ENCODE peak calls at places on chromosomes 1 and 21, in eight cellular contexts. One of them, this sample, is unnamed.

GRCh38 chr1:207840380-207840779 is 70.5 kb downstream of the CD34 start:
- DNase-seq in transverse colon: no peak
- DNase-seq in CD8-positive, alpha-beta T cell: no peak
- DNase-seq in bronchial epithelial cell: no peak
- DNase-seq in progenitor cell of endocrine pancreas: no peak
- DNase-seq in PC-3: no peak
- DNase-seq in HFF-Myc: no peak
- DNase-seq in endothelial cell: no peak
- DNase-seq in this sample: no peak

GRCh38 chr1:109193653-109194590 is 19.8 kb upstream of the SARS1 start:
- DNase-seq in transverse colon: peak; percentile 67
- DNase-seq in CD8-positive, alpha-beta T cell: peak; percentile 47
- DNase-seq in bronchial epithelial cell: peak; percentile 29
- DNase-seq in progenitor cell of endocrine pancreas: peak; percentile 34
- DNase-seq in PC-3: peak; percentile 75
- DNase-seq in HFF-Myc: no peak
- DNase-seq in endothelial cell: peak; percentile 75
- DNase-seq in this sample: peak; percentile 58

GRCh38 chr1:30051777-30052176 is 671.6 kb downstream of the MATN1 start:
- DNase-seq in transverse colon: no peak
- DNase-seq in CD8-positive, alpha-beta T cell: no peak
- DNase-seq in bronchial epithelial cell: no peak
- DNase-seq in progenitor cell of endocrine pancreas: no peak
- DNase-seq in PC-3: no peak
- DNase-seq in HFF-Myc: no peak
- DNase-seq in endothelial cell: no peak
- DNase-seq in this sample: no peak

GRCh38 chr1:47696911-47697441 is 259.1 kb downstream of the FOXD2 start:
- DNase-seq in transverse colon: peak; percentile 39
- DNase-seq in CD8-positive, alpha-beta T cell: no peak
- DNase-seq in bronchial epithelial cell: no peak
- DNase-seq in progenitor cell of endocrine pancreas: no peak
- DNase-seq in PC-3: peak; percentile 17
- DNase-seq in HFF-Myc: no peak
- DNase-seq in endothelial cell: no peak
- DNase-seq in this sample: no peak

GRCh38 chr1:33502726-33503125 is 30.3 kb downstream of the ZSCAN20 start:
- DNase-seq in transverse colon: no peak
- DNase-seq in CD8-positive, alpha-beta T cell: no peak
- DNase-seq in bronchial epithelial cell: peak; percentile 72
- DNase-seq in progenitor cell of endocrine pancreas: no peak
- DNase-seq in PC-3: no peak
- DNase-seq in HFF-Myc: no peak
- DNase-seq in endothelial cell: no peak
- DNase-seq in this sample: peak; percentile 37

GRCh38 chr1:230247921-230248778 is 178.0 kb downstream of the PGBD5 start:
- DNase-seq in transverse colon: no peak
- DNase-seq in CD8-positive, alpha-beta T cell: no peak
- DNase-seq in bronchial epithelial cell: no peak
- DNase-seq in progenitor cell of endocrine pancreas: no peak
- DNase-seq in PC-3: no peak
- DNase-seq in HFF-Myc: no peak
- DNase-seq in endothelial cell: no peak
- DNase-seq in this sample: no peak

GRCh38 chr1:25197982-25198681 is 34.2 kb downstream of the SYF2 start:
- DNase-seq in transverse colon: peak; percentile 64
- DNase-seq in CD8-positive, alpha-beta T cell: no peak
- DNase-seq in bronchial epithelial cell: peak; percentile 12
- DNase-seq in progenitor cell of endocrine pancreas: no peak
- DNase-seq in PC-3: peak; percentile 25
- DNase-seq in HFF-Myc: no peak
- DNase-seq in endothelial cell: no peak
- DNase-seq in this sample: no peak

GRCh38 chr21:22791986-22792560 is 1793.9 kb downstream of the NCAM2 start:
- DNase-seq in transverse colon: no peak
- DNase-seq in CD8-positive, alpha-beta T cell: no peak
- DNase-seq in bronchial epithelial cell: peak; percentile 25
- DNase-seq in progenitor cell of endocrine pancreas: no peak
- DNase-seq in PC-3: peak; percentile 77
- DNase-seq in HFF-Myc: peak; percentile 4
- DNase-seq in endothelial cell: peak; percentile 11
- DNase-seq in this sample: peak; percentile 60

GRCh38 chr21:18142639-18143038 is 102.0 kb upstream of the CHODL start:
- DNase-seq in transverse colon: no peak
- DNase-seq in CD8-positive, alpha-beta T cell: no peak
- DNase-seq in bronchial epithelial cell: no peak
- DNase-seq in progenitor cell of endocrine pancreas: no peak
- DNase-seq in PC-3: no peak
- DNase-seq in HFF-Myc: no peak
- DNase-seq in endothelial cell: no peak
- DNase-seq in this sample: no peak

GRCh38 chr1:223319913-223320600 is 43.9 kb downstream of the SUSD4 start:
- DNase-seq in transverse colon: no peak
- DNase-seq in CD8-positive, alpha-beta T cell: no peak
- DNase-seq in bronchial epithelial cell: peak; percentile 16
- DNase-seq in progenitor cell of endocrine pancreas: no peak
- DNase-seq in PC-3: no peak
- DNase-seq in HFF-Myc: no peak
- DNase-seq in endothelial cell: no peak
- DNase-seq in this sample: no peak

GRCh38 chr1:102045752-102046151 is 49.0 kb upstream of the OLFM3 start:
- DNase-seq in transverse colon: peak; percentile 69
- DNase-seq in CD8-positive, alpha-beta T cell: no peak
- DNase-seq in bronchial epithelial cell: no peak
- DNase-seq in progenitor cell of endocrine pancreas: no peak
- DNase-seq in PC-3: peak; percentile 6
- DNase-seq in HFF-Myc: no peak
- DNase-seq in endothelial cell: no peak
- DNase-seq in this sample: peak; percentile 61

GRCh38 chr21:33552093-33552998 is 9.5 kb downstream of the SON start:
- DNase-seq in transverse colon: no peak
- DNase-seq in CD8-positive, alpha-beta T cell: no peak
- DNase-seq in bronchial epithelial cell: no peak
- DNase-seq in progenitor cell of endocrine pancreas: no peak
- DNase-seq in PC-3: no peak
- DNase-seq in HFF-Myc: no peak
- DNase-seq in endothelial cell: no peak
- DNase-seq in this sample: no peak

GRCh38 chr21:33554236-33554981 is 11.6 kb downstream of the SON start:
- DNase-seq in transverse colon: no peak
- DNase-seq in CD8-positive, alpha-beta T cell: no peak
- DNase-seq in bronchial epithelial cell: no peak
- DNase-seq in progenitor cell of endocrine pancreas: no peak
- DNase-seq in PC-3: no peak
- DNase-seq in HFF-Myc: no peak
- DNase-seq in endothelial cell: no peak
- DNase-seq in this sample: no peak

GRCh38 chr21:33552999-33553598 is 10.3 kb downstream of the SON start:
- DNase-seq in transverse colon: no peak
- DNase-seq in CD8-positive, alpha-beta T cell: no peak
- DNase-seq in bronchial epithelial cell: no peak
- DNase-seq in progenitor cell of endocrine pancreas: no peak
- DNase-seq in PC-3: no peak
- DNase-seq in HFF-Myc: no peak
- DNase-seq in endothelial cell: no peak
- DNase-seq in this sample: no peak

GRCh38 chr21:33557447-33557846 is 14.6 kb downstream of the SON start:
- DNase-seq in transverse colon: no peak
- DNase-seq in CD8-positive, alpha-beta T cell: no peak
- DNase-seq in bronchial epithelial cell: no peak
- DNase-seq in progenitor cell of endocrine pancreas: no peak
- DNase-seq in PC-3: no peak
- DNase-seq in HFF-Myc: no peak
- DNase-seq in endothelial cell: no peak
- DNase-seq in this sample: no peak

DNA sequence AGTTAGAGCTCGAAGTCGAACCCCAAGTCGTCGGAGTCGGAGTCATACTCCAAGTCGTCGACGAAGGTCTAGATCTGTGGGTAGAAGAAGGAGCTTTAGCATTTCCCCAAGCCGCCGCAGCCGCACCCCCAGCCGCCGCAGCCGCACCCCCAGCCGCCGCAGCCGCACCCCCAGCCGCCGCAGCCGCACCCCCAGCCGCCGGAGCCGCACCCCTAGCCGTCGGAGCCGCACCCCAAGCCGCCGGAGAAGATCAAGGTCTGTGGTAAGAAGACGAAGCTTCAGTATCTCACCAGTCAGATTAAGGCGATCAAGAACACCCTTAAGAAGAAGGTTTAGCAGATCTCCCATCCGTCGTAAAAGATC is 12.1 kb downstream of the SON start:
- DNase-seq in transverse colon: no peak
- DNase-seq in CD8-positive, alpha-beta T cell: no peak
- DNase-seq in bronchial epithelial cell: no peak
- DNase-seq in progenitor cell of endocrine pancreas: no peak
- DNase-seq in PC-3: no peak
- DNase-seq in HFF-Myc: no peak
- DNase-seq in endothelial cell: no peak
- DNase-seq in this sample: no peak
- TF ChIP-seq CTCF in transverse colon: no peak
- TF ChIP-seq CTCF in CD8-positive, alpha-beta T cell: no peak
- TF ChIP-seq CTCF in bronchial epithelial cell: no peak
- TF ChIP-seq CTCF in progenitor cell of endocrine pancreas: no peak
- TF ChIP-seq CTCF in PC-3: no peak
- TF ChIP-seq CTCF in HFF-Myc: no peak
- TF ChIP-seq CTCF in endothelial cell: no peak
- TF ChIP-seq CTCF in this sample: no peak

GRCh38 chr1:204821924-204822323 is 48.7 kb upstream of the NFASC start:
- DNase-seq in transverse colon: no peak
- DNase-seq in CD8-positive, alpha-beta T cell: no peak
- DNase-seq in bronchial epithelial cell: no peak
- DNase-seq in progenitor cell of endocrine pancreas: no peak
- DNase-seq in PC-3: no peak
- DNase-seq in HFF-Myc: no peak
- DNase-seq in endothelial cell: no peak
- DNase-seq in this sample: no peak

GRCh38 chr1:204821476-204821875 is 49.2 kb upstream of the NFASC start:
- DNase-seq in transverse colon: no peak
- DNase-seq in CD8-positive, alpha-beta T cell: no peak
- DNase-seq in bronchial epithelial cell: no peak
- DNase-seq in progenitor cell of endocrine pancreas: no peak
- DNase-seq in PC-3: no peak
- DNase-seq in HFF-Myc: no peak
- DNase-seq in endothelial cell: no peak
- DNase-seq in this sample: no peak

GRCh38 chr1:204817341-204817740 is 53.3 kb upstream of the NFASC start:
- DNase-seq in transverse colon: no peak
- DNase-seq in CD8-positive, alpha-beta T cell: no peak
- DNase-seq in bronchial epithelial cell: no peak
- DNase-seq in progenitor cell of endocrine pancreas: no peak
- DNase-seq in PC-3: no peak
- DNase-seq in HFF-Myc: no peak
- DNase-seq in endothelial cell: no peak
- DNase-seq in this sample: no peak

GRCh38 chr1:204819495-204819894 is 51.2 kb upstream of the NFASC start:
- DNase-seq in transverse colon: no peak
- DNase-seq in CD8-positive, alpha-beta T cell: no peak
- DNase-seq in bronchial epithelial cell: peak; percentile 44
- DNase-seq in progenitor cell of endocrine pancreas: no peak
- DNase-seq in PC-3: peak; percentile 31
- DNase-seq in HFF-Myc: no peak
- DNase-seq in endothelial cell: no peak
- DNase-seq in this sample: no peak

DNA sequence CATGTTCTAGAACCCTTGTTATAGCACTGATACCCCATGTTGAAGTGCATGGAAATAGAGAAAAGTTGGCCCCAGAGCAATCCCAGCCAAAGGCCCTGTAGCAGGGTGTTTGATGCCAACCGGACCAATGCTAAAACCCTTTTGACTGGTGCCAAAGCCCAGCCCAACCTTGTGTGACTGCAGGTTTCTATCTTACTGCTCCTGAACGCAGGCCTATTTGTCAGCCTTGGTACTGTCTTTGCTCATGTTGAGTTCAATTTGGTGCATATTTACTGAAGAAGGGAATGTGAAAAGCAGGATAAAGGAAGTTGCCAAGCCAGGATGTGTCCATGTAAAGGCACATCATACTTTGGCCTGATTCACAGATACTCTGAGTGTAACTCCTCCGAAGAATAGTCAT is 51.7 kb upstream of the NFASC start:
- DNase-seq in transverse colon: no peak
- DNase-seq in CD8-positive, alpha-beta T cell: no peak
- DNase-seq in bronchial epithelial cell: no peak
- DNase-seq in progenitor cell of endocrine pancreas: no peak
- DNase-seq in PC-3: no peak
- DNase-seq in HFF-Myc: no peak
- DNase-seq in endothelial cell: no peak
- DNase-seq in this sample: no peak
- TF ChIP-seq CTCF in transverse colon: no peak
- TF ChIP-seq CTCF in CD8-positive, alpha-beta T cell: no peak
- TF ChIP-seq CTCF in bronchial epithelial cell: no peak
- TF ChIP-seq CTCF in progenitor cell of endocrine pancreas: no peak
- TF ChIP-seq CTCF in PC-3: no peak
- TF ChIP-seq CTCF in HFF-Myc: no peak
- TF ChIP-seq CTCF in endothelial cell: no peak
- TF ChIP-seq CTCF in this sample: no peak

GRCh38 chr21:34857874-34858273 is 189.1 kb downstream of the CLIC6 start:
- DNase-seq in transverse colon: no peak
- DNase-seq in CD8-positive, alpha-beta T cell: no peak
- DNase-seq in bronchial epithelial cell: no peak
- DNase-seq in progenitor cell of endocrine pancreas: no peak
- DNase-seq in PC-3: no peak
- DNase-seq in HFF-Myc: no peak
- DNase-seq in endothelial cell: no peak
- DNase-seq in this sample: no peak
- TF ChIP-seq CTCF in transverse colon: no peak
- TF ChIP-seq CTCF in CD8-positive, alpha-beta T cell: no peak
- TF ChIP-seq CTCF in bronchial epithelial cell: peak; percentile 24
- TF ChIP-seq CTCF in progenitor cell of endocrine pancreas: peak; percentile 40
- TF ChIP-seq CTCF in PC-3: peak; percentile 47
- TF ChIP-seq CTCF in HFF-Myc: peak; percentile 19
- TF ChIP-seq CTCF in endothelial cell: peak; percentile 40
- TF ChIP-seq CTCF in this sample: no peak

DNA sequence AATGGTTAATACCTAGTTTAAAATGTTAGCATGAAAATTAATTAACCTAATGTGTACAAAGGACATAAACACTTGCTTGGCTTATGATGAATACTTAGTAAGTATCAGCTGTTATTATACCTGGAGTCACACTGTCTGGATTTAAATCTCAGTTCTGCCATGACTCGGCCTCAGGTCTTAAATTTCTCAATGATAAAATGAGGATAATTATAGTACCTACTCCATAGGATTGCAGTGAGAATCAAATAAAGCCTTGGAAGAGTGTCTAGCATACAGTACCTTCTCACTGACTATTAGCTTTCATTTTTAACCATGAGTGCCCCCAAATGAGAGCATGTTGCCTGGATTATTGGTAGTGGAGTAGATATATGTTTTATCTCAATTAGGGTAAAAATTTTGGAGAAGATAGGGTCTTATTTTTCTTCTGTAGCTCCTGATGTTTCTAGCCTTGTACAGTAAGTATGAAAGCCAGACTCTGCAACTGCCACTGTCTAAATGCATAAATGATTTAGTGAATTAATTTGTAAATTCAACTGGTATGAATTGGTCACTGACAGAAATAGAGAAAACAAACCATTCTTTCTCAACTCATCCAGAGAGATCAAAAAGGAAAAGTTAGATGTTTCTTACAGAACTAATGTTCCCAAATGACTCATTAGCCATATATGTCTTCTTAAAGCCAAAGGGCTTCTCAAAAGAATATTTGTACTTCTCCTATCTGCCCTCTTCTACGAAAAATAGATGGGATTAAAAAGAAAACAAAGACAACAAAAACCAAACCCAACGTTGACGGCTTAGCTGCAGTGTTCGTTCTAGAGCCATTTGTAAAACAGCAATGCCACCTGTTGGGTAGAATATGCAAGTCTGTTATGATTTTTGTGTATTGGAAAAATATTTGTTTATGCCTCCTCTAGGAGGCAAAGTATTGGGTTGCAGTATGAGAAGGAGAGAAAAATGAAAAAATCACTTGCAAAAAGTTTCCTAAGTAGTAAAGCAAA is 53.8 kb upstream of the MROH9 start:
- DNase-seq in transverse colon: no peak
- DNase-seq in CD8-positive, alpha-beta T cell: no peak
- DNase-seq in bronchial epithelial cell: peak; percentile 28
- DNase-seq in progenitor cell of endocrine pancreas: no peak
- DNase-seq in PC-3: peak; percentile 70
- DNase-seq in HFF-Myc: peak; percentile 24
- DNase-seq in endothelial cell: no peak
- DNase-seq in this sample: peak; percentile 69
- TF ChIP-seq CTCF in transverse colon: peak; percentile 33
- TF ChIP-seq CTCF in CD8-positive, alpha-beta T cell: no peak
- TF ChIP-seq CTCF in bronchial epithelial cell: peak; percentile 31
- TF ChIP-seq CTCF in progenitor cell of endocrine pancreas: peak; percentile 43
- TF ChIP-seq CTCF in PC-3: peak; percentile 90
- TF ChIP-seq CTCF in HFF-Myc: peak; percentile 27
- TF ChIP-seq CTCF in endothelial cell: no peak
- TF ChIP-seq CTCF in this sample: peak; percentile 63